ENCODE peak calls at places on chromosomes 2 and 18, in ten cellular contexts. R is GM23338, X is omental fat pad, B is T-helper 9 cell, C is SW480, H is epithelial cell of proximal tubule, D is H54, T is IMR-90, O is NCI-H1105, F is RPMI8226. I is an unnamed sample.

GRCh38 chr2:197628043-197628500 is 47.3 kb downstream of the RFTN2 start:
- DNase-seq in R (peak), X (no peak), B (no peak), C (no peak), H (no peak), D (peak), T (peak), O (no peak), F (no peak), I (peak)

GRCh38 chr2:235496239-235496621 is 2.4 kb downstream of the AGAP1 start:
- DNase-seq in R (no peak), X (no peak), B (no peak), C (peak), H (no peak), D (no peak), T (peak), O (no peak), F (peak), I (peak)

GRCh38 chr2:136492901-136493300 is 272.4 kb upstream of the THSD7B start:
- DNase-seq in R (no peak), X (no peak), B (no peak), C (no peak), H (no peak), D (no peak), T (no peak), O (no peak), F (no peak), I (no peak)

GRCh38 chr2:23055251-23055650 is 329.7 kb upstream of the KLHL29 start:
- DNase-seq in R (no peak), X (no peak), B (no peak), C (no peak), H (no peak), D (no peak), T (no peak), O (no peak), F (no peak), I (no peak)

GRCh38 chr2:16031848-16032159 is 91.5 kb downstream of the MYCN start:
- DNase-seq in R (no peak), X (no peak), B (no peak), C (no peak), H (no peak), D (no peak), T (no peak), O (peak), F (no peak), I (no peak)

GRCh38 chr2:119800376-119800902 is 40.7 kb downstream of the PTPN4 start:
- DNase-seq in R (no peak), X (no peak), B (no peak), C (no peak), H (no peak), D (no peak), T (no peak), O (no peak), F (no peak), I (no peak)

GRCh38 chr2:181805228-181806038 is 86.1 kb upstream of the ITPRID2 start:
- DNase-seq in R (no peak), X (no peak), B (no peak), C (no peak), H (no peak), D (no peak), T (peak), O (no peak), F (no peak), I (peak)

GRCh38 chr2:19529663-19530062 is 171.2 kb upstream of the OSR1 start:
- DNase-seq in R (no peak), X (no peak), B (no peak), C (no peak), H (no peak), D (no peak), T (no peak), O (no peak), F (no peak), I (no peak)

GRCh38 chr2:159256159-159256558 is 30.3 kb downstream of the WDSUB1 start:
- DNase-seq in R (no peak), X (no peak), B (no peak), C (no peak), H (no peak), D (no peak), T (peak), O (no peak), F (no peak), I (no peak)

GRCh38 chr2:69796199-69796598 is 33.3 kb upstream of the GMCL1 start:
- DNase-seq in R (no peak), X (no peak), B (no peak), C (no peak), H (no peak), D (no peak), T (no peak), O (no peak), F (no peak), I (peak)

GRCh38 chr18:28541941-28542340 is 365.0 kb upstream of the CDH2 start:
- DNase-seq in R (no peak), X (no peak), B (no peak), C (no peak), H (no peak), D (no peak), T (no peak), O (no peak), F (no peak), I (no peak)

GRCh38 chr2:200144571-200144970 is 161.9 kb upstream of the SPATS2L start:
- DNase-seq in R (no peak), X (no peak), B (no peak), C (no peak), H (no peak), D (no peak), T (no peak), O (no peak), F (no peak), I (no peak)

GRCh38 chr2:174951746-174952145 is 53.4 kb downstream of the CHN1 start:
- DNase-seq in R (no peak), X (no peak), B (no peak), C (peak), H (no peak), D (no peak), T (peak), O (peak), F (no peak), I (peak)

GRCh38 chr2:137000790-137001189 is 235.4 kb downstream of the THSD7B start:
- DNase-seq in R (no peak), X (no peak), B (no peak), C (no peak), H (no peak), D (no peak), T (no peak), O (peak), F (no peak), I (no peak)

GRCh38 chr2:8456149-8457091 is 225.4 kb upstream of the ID2 start:
- DNase-seq in R (peak), X (no peak), B (peak), C (no peak), H (no peak), D (no peak), T (no peak), O (no peak), F (peak), I (no peak)

GRCh38 chr2:218289639-218290315 is 2.5 kb downstream of the TMBIM1 start:
- DNase-seq in R (no peak), X (no peak), B (no peak), C (no peak), H (peak), D (no peak), T (peak), O (no peak), F (no peak), I (peak)

GRCh38 chr2:8225798-8226197 is 456.1 kb upstream of the ID2 start:
- DNase-seq in R (no peak), X (no peak), B (no peak), C (no peak), H (no peak), D (no peak), T (no peak), O (no peak), F (no peak), I (no peak)

GRCh38 chr2:231715499-231715837 is 7.1 kb downstream of the PTMA start:
- DNase-seq in R (no peak), X (no peak), B (no peak), C (no peak), H (no peak), D (no peak), T (no peak), O (no peak), F (no peak), I (no peak)

GRCh38 chr2:223956267-223956666 is 996 bp upstream of the MRPL44 start:
- DNase-seq in R (no peak), X (no peak), B (no peak), C (no peak), H (no peak), D (no peak), T (no peak), O (no peak), F (no peak), I (no peak)

I was measured in GM23248.